ENCODE peak calls at places on chromosomes 3 and 15, in seven cellular contexts. R is breast epithelium; H is CD8-positive, alpha-beta T cell; P is glutamatergic neuron; C is epithelial cell of esophagus; M is GM10248; B is fibroblast of lung. D is an unnamed sample.

GRCh38 chr15:41967506-41968206 is 4.7 kb downstream of the EHD4 start:
- DNase-seq in R (peak), H (no peak), P (no peak), C (peak), M (peak), B (peak), D (no peak)

GRCh38 chr15:74196175-74196574 is 6.4 kb downstream of the STRA6 start:
- DNase-seq in R (no peak), H (no peak), P (no peak), C (peak), M (no peak), B (peak), D (no peak)

GRCh38 chr3:148379763-148380162 is 317.9 kb upstream of the AGTR1 start:
- DNase-seq in R (no peak), H (no peak), P (no peak), C (peak), M (peak), B (peak), D (no peak)

GRCh38 chr3:5187920-5188418 is 462 bp downstream of the EDEM1 start:
- DNase-seq in R (no peak), H (peak), P (peak), C (peak), M (peak), B (peak), D (peak)

GRCh38 chr15:81293728-81294500 is 30.0 kb downstream of the STARD5 start:
- DNase-seq in R (no peak), H (peak), P (no peak), C (no peak), M (peak), B (no peak), D (peak)

GRCh38 chr3:112814256-112814655 is 32.4 kb downstream of the CD200R1L start:
- DNase-seq in R (no peak), H (no peak), P (no peak), C (peak), M (no peak), B (peak), D (no peak)

GRCh38 chr15:70974004-70974832 is 81.6 kb downstream of the LRRC49 start:
- DNase-seq in R (no peak), H (no peak), P (no peak), C (peak), M (no peak), B (peak), D (no peak)

GRCh38 chr15:31474059-31474868 is 147.6 kb downstream of the KLF13 start:
- DNase-seq in R (no peak), H (no peak), P (no peak), C (no peak), M (no peak), B (no peak), D (no peak)

GRCh38 chr15:68463444-68463843 is 31.5 kb upstream of the ITGA11 start:
- DNase-seq in R (no peak), H (no peak), P (no peak), C (no peak), M (no peak), B (no peak), D (no peak)

GRCh38 chr3:65448120-65448519 is 590.6 kb downstream of the MAGI1 start:
- DNase-seq in R (no peak), H (no peak), P (no peak), C (peak), M (no peak), B (no peak), D (no peak)

GRCh38 chr3:65005481-65005880 is 317.7 kb upstream of the ADAMTS9 start:
- DNase-seq in R (no peak), H (no peak), P (no peak), C (no peak), M (no peak), B (peak), D (no peak)

GRCh38 chr3:126955004-126955790 is 27.7 kb upstream of the PLXNA1 start:
- DNase-seq in R (no peak), H (no peak), P (peak), C (no peak), M (peak), B (no peak), D (peak)

GRCh38 chr15:89023311-89023961 is 64.8 kb upstream of the ABHD2 start:
- DNase-seq in R (no peak), H (no peak), P (no peak), C (peak), M (no peak), B (peak), D (no peak)

GRCh38 chr3:197599089-197599765 is 43.5 kb upstream of the BDH1 start:
- DNase-seq in R (peak), H (peak), P (peak), C (peak), M (peak), B (peak), D (peak)

GRCh38 chr3:196969660-196970546 is 1.3 kb upstream of the PIGZ start:
- DNase-seq in R (no peak), H (peak), P (peak), C (peak), M (peak), B (peak), D (peak)

GRCh38 chr3:157130138-157130880 is 29.6 kb downstream of the CCNL1 start:
- DNase-seq in R (peak), H (peak), P (peak), C (peak), M (peak), B (peak), D (no peak)

DNA sequence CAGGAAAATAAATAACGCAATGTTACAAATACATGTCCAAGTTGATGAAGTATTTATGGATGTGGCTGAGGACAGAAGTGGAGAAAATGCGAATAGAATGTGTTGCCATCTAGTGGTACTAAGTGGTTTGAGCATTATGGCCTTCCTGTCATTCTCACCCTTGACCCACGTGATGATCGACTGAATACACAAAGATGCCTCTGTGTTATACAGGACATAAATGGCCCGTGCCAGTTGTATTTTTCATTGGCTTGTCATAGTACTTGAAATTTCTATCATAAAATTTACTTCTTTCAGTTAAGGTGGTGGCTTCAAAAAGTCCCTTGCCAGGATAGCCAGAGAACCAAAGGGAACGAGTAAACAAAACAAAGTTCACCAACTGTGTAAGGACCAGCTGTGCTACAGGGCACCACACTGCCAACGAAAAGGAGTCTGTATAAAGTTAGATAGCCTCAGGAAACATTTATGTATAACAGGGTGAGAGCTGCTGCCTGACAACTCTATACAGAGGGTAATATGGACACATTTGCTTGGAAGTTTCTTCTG is 103.7 kb downstream of the MYH15 start:
- DNase-seq in R (no peak), H (no peak), P (no peak), C (peak), M (peak), B (peak), D (no peak)
- TF ChIP-seq CTCF in R (no peak), H (peak), P (peak), C (peak), M (peak), B (peak), D (no peak)

GRCh38 chr3:27105904-27106303 is 263.3 kb downstream of the NEK10 start:
- DNase-seq in R (no peak), H (no peak), P (peak), C (no peak), M (no peak), B (no peak), D (no peak)
- TF ChIP-seq CTCF in R (no peak), H (no peak), P (no peak), C (no peak), M (no peak), B (peak), D (no peak)

GRCh38 chr3:106126016-106126525 is 257.3 kb upstream of the CBLB start:
- DNase-seq in R (no peak), H (no peak), P (no peak), C (no peak), M (no peak), B (no peak), D (no peak)
- TF ChIP-seq CTCF in R (no peak), H (no peak), P (no peak), C (no peak), M (no peak), B (no peak), D (no peak)

DNA sequence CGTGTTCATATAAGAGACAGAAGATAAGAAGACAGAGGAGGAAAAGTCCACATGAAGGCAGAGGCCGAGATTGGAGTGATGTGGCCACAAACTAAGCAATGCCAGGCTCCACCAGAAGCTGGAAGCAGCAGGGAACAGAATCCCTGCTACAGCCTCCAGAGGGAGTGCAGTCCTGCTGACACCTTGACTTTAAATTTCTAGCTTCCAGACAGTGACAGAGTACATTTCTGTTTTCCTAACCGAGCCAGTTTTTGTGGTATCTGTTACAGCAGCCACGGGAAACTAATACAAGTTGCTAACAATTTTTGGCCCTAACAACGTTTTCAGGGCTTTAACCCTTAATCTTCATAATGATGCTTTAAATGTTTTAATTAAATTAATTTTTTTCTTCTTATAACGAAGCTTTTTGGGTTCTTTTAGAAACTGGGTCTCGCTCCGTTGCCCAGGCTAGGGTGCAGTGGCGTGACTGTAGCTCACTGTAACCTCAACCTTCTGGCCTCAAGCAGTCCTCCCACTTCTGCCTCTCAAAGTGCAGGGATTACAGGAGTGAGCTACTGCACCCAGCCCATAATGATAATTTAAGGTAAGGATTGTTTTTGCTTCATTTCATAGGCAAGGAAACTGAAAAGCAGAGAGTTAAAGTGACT is 202.3 kb upstream of the PROK2 start:
- DNase-seq in R (no peak), H (no peak), P (no peak), C (no peak), M (no peak), B (peak), D (no peak)
- TF ChIP-seq CTCF in R (no peak), H (no peak), P (no peak), C (peak), M (no peak), B (peak), D (no peak)

D was measured in activated B cell treated with CpG ODN at 0.5 μM for 24 hours.